ENCODE peak calls at places on chromosomes 12 and 14, in seven cellular contexts. C, S, W, Q, Y, A and R are unnamed samples.

GRCh38 chr14:73613046-73613383 is 698 bp downstream of the ACOT6 start:
- DNase-seq in W (no peak), S (no peak), Q (no peak), Y (no peak), C (no peak), A (no peak), R (peak; percentile 9)

GRCh38 chr12:42450248-42450647 is 124.3 kb downstream of the PPHLN1 start:
- DNase-seq in Y (no peak), W (no peak), Q (no peak), A (no peak), C (no peak), S (no peak), R (no peak)

GRCh38 chr12:5070090-5070489 is 26.4 kb downstream of the KCNA5 start:
- DNase-seq in S (no peak), Y (no peak), A (no peak), C (no peak), W (no peak), Q (no peak), R (no peak)

GRCh38 chr12:100675432-100675831 is 101.9 kb downstream of the GAS2L3 start:
- DNase-seq in Y (no peak), W (peak; percentile 45), C (peak; percentile 76), S (no peak), Q (no peak), A (no peak), R (no peak)

GRCh38 chr14:85217412-85217811 is 312.5 kb upstream of the FLRT2 start:
- DNase-seq in C (no peak), Y (no peak), A (no peak), W (no peak), Q (no peak), S (no peak), R (no peak)

GRCh38 chr12:123036471-123037285 is 56.2 kb downstream of the ARL6IP4 start:
- DNase-seq in C (no peak), Q (no peak), S (no peak), W (no peak), Y (no peak), A (no peak), R (no peak)

GRCh38 chr12:62654558-62655241 is 188.1 kb downstream of the MON2 start:
- DNase-seq in S (no peak), C (no peak), W (no peak), Y (no peak), Q (no peak), A (no peak), R (no peak)

GRCh38 chr14:101630056-101630960 is 69.0 kb downstream of the DIO3 start:
- DNase-seq in W (no peak), C (no peak), Y (no peak), S (no peak), Q (no peak), A (no peak), R (peak; percentile 51)

GRCh38 chr14:36097356-36097755 is 79.2 kb downstream of the PTCSC3 start:
- DNase-seq in Y (no peak), Q (no peak), A (no peak), W (no peak), S (no peak), C (no peak), R (no peak)

GRCh38 chr14:76516884-76517283 is 140.9 kb downstream of the ESRRB start:
- DNase-seq in Q (no peak), W (no peak), A (no peak), Y (no peak), C (no peak), S (no peak), R (no peak)

GRCh38 chr14:101359221-101360044 is 201.9 kb upstream of the DIO3 start:
- DNase-seq in Q (no peak), A (no peak), S (no peak), C (no peak), Y (no peak), W (no peak), R (no peak)

GRCh38 chr12:28998662-28999120 is 150.4 kb upstream of the FAR2 start:
- DNase-seq in S (no peak), W (no peak), Y (no peak), C (no peak), Q (peak; percentile 10), A (no peak), R (peak; percentile 44)

GRCh38 chr14:99728981-99729451 is 44.9 kb downstream of the CYP46A1 start:
- DNase-seq in A (no peak), Y (peak; percentile 6), Q (no peak), S (no peak), C (peak; percentile 1), W (no peak), R (no peak)